ENCODE peak calls at places on chromosomes 11 and 22, in five cellular contexts. D is RWPE1, Y is Calu3, T is AG10803, O is upper lobe of right lung. A is an unnamed sample.

GRCh38 chr11:2665747-2666710 is 33.8 kb downstream of the KCNQ1OT1 start:
- DNase-seq in D (no peak), Y (no peak), T (no peak), O (no peak), A (no peak)

GRCh38 chr11:14676068-14676467 is 32.5 kb downstream of the PDE3B start:
- DNase-seq in D (no peak), Y (no peak), T (no peak), O (no peak), A (no peak)

GRCh38 chr22:20580179-20580578 is 72.8 kb downstream of the MED15 start:
- DNase-seq in D (no peak), Y (no peak), T (no peak), O (no peak), A (no peak)

GRCh38 chr11:2132229-2132620 is 7.0 kb downstream of the IGF2 start:
- DNase-seq in D (no peak), Y (no peak), T (no peak), O (no peak), A (no peak)

GRCh38 chr22:46139895-46140350 is 10.4 kb upstream of the PPARA start:
- DNase-seq in D (no peak), Y (no peak), T (peak; percentile 38), O (no peak), A (no peak)

GRCh38 chr22:25358421-25359170 is 139.2 kb downstream of the CRYBB2 start:
- DNase-seq in D (no peak), Y (no peak), T (no peak), O (peak; percentile 49), A (no peak)

GRCh38 chr11:64757549-64758329 is 2.0 kb downstream of the PYGM start:
- DNase-seq in D (no peak), Y (no peak), T (no peak), O (peak; percentile 59), A (no peak)

GRCh38 chr22:42341779-42342178 is 71.3 kb upstream of the TCF20 start:
- DNase-seq in D (no peak), Y (no peak), T (no peak), O (no peak), A (no peak)

GRCh38 chr22:38172489-38173155 is 9.0 kb downstream of the PLA2G6 start:
- DNase-seq in D (no peak), Y (peak; percentile 89), T (peak; percentile 40), O (peak; percentile 73), A (no peak)

GRCh38 chr22:37627545-37627944 is 11.9 kb upstream of the SH3BP1 start:
- DNase-seq in D (no peak), Y (no peak), T (no peak), O (no peak), A (no peak)

GRCh38 chr11:115498354-115498753 is 5.9 kb downstream of the CADM1 start:
- DNase-seq in D (no peak), Y (no peak), T (no peak), O (no peak), A (no peak)

GRCh38 chr11:61140416-61140815 is 20.8 kb downstream of the VPS37C start:
- DNase-seq in D (no peak), Y (no peak), T (no peak), O (peak; percentile 53), A (no peak)

GRCh38 chr22:30253205-30253852 is 6.8 kb upstream of the LIF start:
- DNase-seq in D (no peak), Y (peak; percentile 95), T (no peak), O (peak; percentile 77), A (peak; percentile 65)

GRCh38 chr11:76408171-76408965 is 27.2 kb downstream of the GVQW3 start:
- DNase-seq in D (no peak), Y (no peak), T (no peak), O (no peak), A (no peak)

GRCh38 chr11:123235117-123235686 is 40.2 kb upstream of the CLMP start:
- DNase-seq in D (peak; percentile 31), Y (peak; percentile 2), T (no peak), O (no peak), A (no peak)

GRCh38 chr11:84855846-84856245 is 771.3 kb downstream of the DLG2 start:
- DNase-seq in D (no peak), Y (no peak), T (peak; percentile 81), O (no peak), A (no peak)

GRCh38 chr11:61854966-61855714 is 27.0 kb downstream of the FADS2 start:
- DNase-seq in D (no peak), Y (no peak), T (no peak), O (no peak), A (no peak)

GRCh38 chr11:131922220-131922619 is 551.8 kb downstream of the NTM start:
- DNase-seq in D (no peak), Y (no peak), T (no peak), O (no peak), A (no peak)

GRCh38 chr11:90391756-90392155 is 168.9 kb upstream of the CHORDC1 start:
- DNase-seq in D (no peak), Y (no peak), T (no peak), O (no peak), A (no peak)

GRCh38 chr22:21816787-21817496 is 50.5 kb downstream of the MAPK1 start:
- DNase-seq in D (peak; percentile 68), Y (peak; percentile 36), T (peak; percentile 94), O (no peak), A (peak; percentile 65)

GRCh38 chr22:20979243-20979809 is 2.8 kb upstream of the LZTR1 start:
- DNase-seq in D (no peak), Y (peak; percentile 28), T (peak; percentile 54), O (peak; percentile 91), A (peak; percentile 91)

DNA sequence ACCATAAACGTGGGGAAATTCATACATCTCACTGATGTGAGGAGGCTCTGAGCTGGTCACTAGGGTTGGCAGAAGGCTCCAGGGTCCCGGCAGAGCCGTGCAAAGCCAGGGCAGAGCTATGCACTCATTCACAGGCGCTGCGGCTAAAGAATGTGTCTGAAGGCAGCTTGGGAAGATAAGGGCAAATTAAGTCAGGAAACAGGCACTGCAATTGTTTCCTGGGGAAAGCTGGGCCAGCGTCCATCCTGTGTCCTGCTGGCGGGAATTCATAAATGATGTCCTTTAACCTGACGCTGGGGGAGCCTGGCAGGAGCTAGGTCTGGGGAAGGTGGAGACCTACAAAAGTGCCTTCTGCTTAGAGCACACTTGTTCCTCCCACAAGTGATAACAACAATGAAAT is 27.6 kb downstream of the PKNOX2 start:
- DNase-seq in D (no peak), Y (no peak), T (no peak), O (no peak), A (no peak)
- TF ChIP-seq CTCF in D (no peak), Y (no peak), T (no peak), O (no peak), A (no peak)

DNA sequence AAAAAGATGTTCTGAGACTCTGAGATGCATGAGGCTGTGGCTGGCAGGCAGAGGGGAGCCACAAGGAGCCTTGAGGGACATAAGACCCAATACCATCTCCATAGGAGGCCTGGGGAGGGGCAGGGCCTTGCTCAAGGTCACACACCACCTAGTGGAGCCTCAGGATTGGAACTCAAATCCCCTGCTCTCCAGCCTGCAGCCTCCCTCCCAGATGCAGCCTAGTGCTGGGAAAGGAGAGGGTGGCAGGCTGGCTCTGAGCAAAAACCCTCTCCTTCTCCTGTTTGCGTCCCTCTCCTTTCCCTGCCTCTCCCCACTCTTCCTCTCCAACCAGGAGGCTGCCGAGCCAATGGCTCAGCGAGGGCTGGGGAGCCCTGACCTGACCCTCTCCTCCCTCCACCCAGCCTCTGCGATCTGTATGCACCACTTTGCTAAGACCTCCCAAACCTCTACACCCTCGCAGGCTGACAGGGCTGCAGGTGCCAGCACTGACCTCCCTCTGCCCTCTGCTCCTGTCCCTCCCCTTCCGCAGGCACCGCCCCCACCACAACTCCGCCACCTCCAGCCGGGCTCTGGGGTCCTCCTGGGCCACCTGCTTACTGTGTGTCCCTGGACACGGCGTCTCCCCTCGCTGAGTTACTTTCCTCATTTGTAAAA is 14.7 kb downstream of the IGLL1 start:
- DNase-seq in D (no peak), Y (peak; percentile 28), T (no peak), O (no peak), A (peak; percentile 49)
- TF ChIP-seq CTCF in D (no peak), Y (no peak), T (no peak), O (no peak), A (no peak)

DNA sequence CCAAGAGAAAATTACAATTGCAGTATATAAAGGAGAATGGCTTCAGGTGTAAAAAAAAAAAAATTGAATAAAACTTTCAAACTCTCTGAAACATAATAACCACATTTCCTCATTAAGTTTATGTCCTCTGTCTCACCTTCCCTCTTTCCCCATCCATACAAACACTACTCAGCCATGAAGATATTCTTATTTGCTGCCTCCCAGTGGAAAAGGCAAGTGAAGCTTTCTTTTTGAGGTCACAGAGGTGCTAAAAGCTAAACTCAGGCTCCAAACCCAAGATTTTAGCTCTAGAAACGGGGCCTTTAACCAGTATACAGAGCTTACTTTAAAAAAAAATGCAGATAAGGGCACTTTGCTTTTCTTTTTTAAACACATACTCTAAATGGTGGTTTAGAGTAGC is 1568.5 kb downstream of the FAM181B start:
- DNase-seq in D (no peak), Y (no peak), T (no peak), O (no peak), A (no peak)
- TF ChIP-seq CTCF in D (no peak), Y (no peak), T (no peak), O (no peak), A (no peak)

DNA sequence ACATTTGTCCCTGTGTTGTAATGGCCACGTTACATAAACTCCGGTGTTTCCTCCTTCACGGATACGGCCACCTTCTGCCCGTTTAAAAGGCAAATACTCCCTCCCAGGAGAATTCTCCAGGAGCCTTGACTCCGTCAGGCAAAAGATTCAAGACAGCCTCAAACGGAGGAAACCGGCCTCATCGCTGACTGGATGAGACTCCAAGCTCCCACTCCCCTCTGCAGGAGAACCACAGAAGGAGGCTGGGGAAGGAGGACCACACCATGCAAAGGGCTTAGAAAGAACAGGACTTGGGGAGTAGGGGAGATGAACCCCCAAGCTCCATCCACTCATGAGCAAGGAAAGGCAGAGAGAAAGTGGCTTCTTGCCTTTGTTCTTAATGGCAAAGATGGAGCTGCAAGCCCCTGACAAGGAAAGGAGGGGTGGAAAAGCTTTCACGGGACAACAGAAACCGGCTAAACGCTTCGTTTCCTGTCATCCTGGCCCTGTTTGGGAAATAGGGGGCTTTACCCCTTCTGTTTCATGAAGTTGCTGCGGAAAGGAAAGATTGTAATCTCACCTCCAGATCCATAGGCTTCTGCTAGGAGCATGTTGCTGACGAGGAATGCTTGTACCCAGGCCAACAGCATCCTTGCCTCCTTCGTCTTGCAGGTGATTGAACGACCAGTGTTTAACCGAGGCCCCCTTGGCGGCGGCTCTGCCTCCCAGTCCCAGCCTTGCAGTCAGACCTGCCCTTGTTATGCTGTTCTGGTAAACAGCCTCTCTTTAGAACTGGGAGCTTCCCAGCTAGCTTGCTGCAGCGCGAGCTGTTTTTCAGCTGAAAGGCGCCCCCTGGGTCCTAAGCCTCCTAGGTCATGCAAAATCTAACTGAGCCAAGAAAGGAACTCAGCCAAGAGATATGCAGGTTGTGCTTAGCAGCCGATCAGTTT is at the start of gene PIK3IP1:
- DNase-seq in D (peak; percentile 65), Y (peak; percentile 86), T (peak; percentile 83), O (peak; percentile 91), A (peak; percentile 82)
- TF ChIP-seq CTCF in D (no peak), Y (peak; percentile 59), T (peak; percentile 64), O (peak; percentile 66), A (peak; percentile 28)

DNA sequence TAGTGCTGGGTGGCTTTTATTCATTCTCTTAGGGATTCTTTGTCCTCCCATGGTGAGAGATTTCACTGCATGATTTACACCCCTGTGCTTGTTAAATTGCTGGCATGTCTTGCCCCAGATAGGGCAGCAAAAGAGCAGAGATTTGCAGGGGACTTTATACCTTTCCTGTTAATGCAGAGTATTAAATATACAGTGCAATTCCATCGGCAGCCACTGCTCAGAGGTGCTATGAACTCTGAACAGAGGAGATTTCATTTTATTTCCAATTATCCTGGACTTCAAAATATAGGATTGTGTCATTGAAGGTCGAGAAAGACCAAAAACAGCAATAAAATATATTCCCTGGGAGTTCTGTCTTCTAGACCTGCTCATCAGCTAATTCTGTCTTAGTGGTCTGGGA is 263.4 kb upstream of the NCAM1 start:
- DNase-seq in D (no peak), Y (no peak), T (no peak), O (no peak), A (no peak)
- TF ChIP-seq CTCF in D (no peak), Y (no peak), T (peak; percentile 11), O (no peak), A (no peak)